ENCODE peak calls at places on chromosomes 6 and 20, in five cellular contexts. Y, F, B, U and O are unnamed samples.

GRCh38 chr20:64053841-64054661 is 4.6 kb upstream of the SOX18 start:
- DNase-seq in Y (peak; percentile 68), B (no peak), U (no peak), F (no peak), O (no peak)

GRCh38 chr20:8796088-8796665 is 272.7 kb upstream of the PLCB4 start:
- DNase-seq in B (no peak), U (no peak), Y (no peak), F (peak; percentile 26), O (no peak)

GRCh38 chr20:54345301-54345724 is 130.1 kb upstream of the DOK5 start:
- DNase-seq in B (no peak), F (peak; percentile 87), U (no peak), Y (peak; percentile 50), O (no peak)

GRCh38 chr20:61236677-61237076 is 15.4 kb upstream of the CDH4 start:
- DNase-seq in F (no peak), U (no peak), B (no peak), Y (no peak), O (no peak)

GRCh38 chr6:35299674-35300073 is 2.1 kb downstream of the DEF6 start:
- DNase-seq in Y (no peak), B (peak; percentile 52), F (no peak), U (no peak), O (no peak)

GRCh38 chr6:35230950-35231349 is 17.2 kb downstream of the SCUBE3 start:
- DNase-seq in U (no peak), Y (no peak), B (peak; percentile 51), F (no peak), O (no peak)

GRCh38 chr6:23413327-23414203 is 712.5 kb upstream of the NRSN1 start:
- DNase-seq in Y (no peak), B (no peak), F (peak; percentile 66), U (no peak), O (no peak)

GRCh38 chr6:135522975-135523692 is 25.6 kb upstream of the AHI1 start:
- DNase-seq in U (no peak), Y (peak; percentile 41), B (no peak), F (peak; percentile 87), O (no peak)

GRCh38 chr6:3500262-3501001 is 43.6 kb upstream of the SLC22A23 start:
- DNase-seq in Y (no peak), F (peak; percentile 71), B (no peak), U (no peak), O (no peak)

GRCh38 chr6:152356659-152357058 is 280.5 kb downstream of the SYNE1 start:
- DNase-seq in Y (peak; percentile 34), U (no peak), F (peak; percentile 47), B (no peak), O (no peak)

GRCh38 chr6:156461647-156462046 is 315.5 kb upstream of the ARID1B start:
- DNase-seq in Y (no peak), F (no peak), B (no peak), U (no peak), O (no peak)

GRCh38 chr20:7496394-7497111 is 443.7 kb downstream of the HAO1 start:
- DNase-seq in U (no peak), F (no peak), Y (no peak), B (no peak), O (no peak)

GRCh38 chr6:161273356-161273751 is 507 bp downstream of the AGPAT4 start:
- DNase-seq in B (peak; percentile 27), U (peak; percentile 57), F (peak; percentile 48), Y (no peak), O (no peak)

GRCh38 chr6:91816335-91816734 is 1229.5 kb upstream of the MAP3K7 start:
- DNase-seq in B (no peak), Y (no peak), F (no peak), U (no peak), O (no peak)

GRCh38 chr6:80338201-80338836 is 231.8 kb downstream of the BCKDHB start:
- DNase-seq in B (no peak), Y (peak; percentile 57), U (peak; percentile 81), F (peak; percentile 54), O (no peak)

GRCh38 chr6:159604443-159604956 is 88.5 kb downstream of the SOD2 start:
- DNase-seq in B (no peak), Y (no peak), U (no peak), F (no peak), O (no peak)

GRCh38 chr6:139355777-139356445 is 18.5 kb downstream of the CITED2 start:
- DNase-seq in Y (no peak), F (no peak), U (no peak), B (no peak), O (no peak)

GRCh38 chr20:56957737-56958553 is 308.5 kb downstream of the BMP7 start:
- DNase-seq in U (no peak), Y (no peak), B (no peak), F (no peak), O (no peak)

GRCh38 chr20:31841928-31842327 is 3.5 kb downstream of the FOXS1 start:
- DNase-seq in B (peak; percentile 54), F (peak; percentile 66), Y (peak; percentile 79), U (no peak), O (no peak)

GRCh38 chr6:39199541-39199940 is 29.7 kb downstream of the KCNK5 start:
- DNase-seq in B (no peak), Y (no peak), U (no peak), F (no peak), O (no peak)

GRCh38 chr6:39195792-39196385 is 33.4 kb downstream of the KCNK5 start:
- DNase-seq in Y (no peak), B (no peak), U (no peak), F (no peak), O (no peak)

GRCh38 chr6:39197521-39198500 is 31.5 kb downstream of the KCNK5 start:
- DNase-seq in Y (no peak), B (no peak), F (no peak), U (no peak), O (no peak)

GRCh38 chr6:39194466-39194865 is 34.8 kb downstream of the KCNK5 start:
- DNase-seq in U (no peak), B (no peak), F (no peak), Y (no peak), O (no peak)

GRCh38 chr6:39196648-39197047 is 32.6 kb downstream of the KCNK5 start:
- DNase-seq in Y (no peak), B (no peak), U (no peak), F (no peak), O (no peak)
- H3K4me1 ChIP-seq in Y (peaks cover 6% of the 10 kb centered on the region), B (no peaks in the 10 kb centered on the region), U (peaks cover 10% of the 10 kb centered on the region), F (no peaks in the 10 kb centered on the region), O (no peaks in the 10 kb centered on the region)

GRCh38 chr20:46014517-46015396 is 6.0 kb downstream of the MMP9 start:
- DNase-seq in Y (no peak), B (no peak), U (no peak), F (no peak), O (no peak)
- H3K4me3 ChIP-seq in Y (peak overlapping the region; percentile 44), B (no peak overlapping the region), U (no peak overlapping the region), F (no peak overlapping the region), O (no peak overlapping the region)

DNA sequence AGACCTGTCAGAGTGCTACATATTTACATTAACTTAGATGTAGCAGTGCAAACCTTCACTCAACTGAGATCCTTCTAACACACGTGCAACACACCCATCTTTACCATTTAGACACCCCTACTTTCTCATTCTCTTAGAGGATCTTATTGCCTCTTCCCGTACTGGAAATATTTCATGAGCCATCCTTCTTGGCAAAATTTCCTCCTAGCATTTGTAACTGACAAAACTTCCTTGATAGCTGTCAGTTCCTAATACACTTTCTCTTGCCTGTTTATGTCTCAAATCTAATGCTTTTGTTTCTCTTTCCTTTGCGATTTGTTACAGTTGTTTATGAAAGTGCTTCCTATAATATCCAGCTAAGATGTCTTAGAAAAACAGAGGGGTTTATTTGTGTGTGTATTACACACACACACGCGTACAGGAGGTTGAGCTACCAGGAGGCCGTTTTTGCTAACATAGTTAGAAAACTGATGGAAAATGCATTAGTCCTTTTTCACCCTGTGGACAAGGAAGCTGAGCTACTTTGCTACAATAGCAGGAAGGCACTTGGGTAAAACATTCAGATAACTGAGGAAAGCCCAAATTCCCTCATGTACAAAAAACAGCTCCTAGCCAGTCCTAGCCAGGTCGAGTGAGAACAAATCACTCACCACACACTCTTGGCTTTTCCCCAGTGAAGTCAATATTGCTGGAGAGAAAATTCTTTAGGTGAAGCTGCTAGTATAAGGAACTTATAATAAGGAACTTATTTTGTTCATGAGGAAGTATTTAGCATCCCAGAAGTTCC is 153.6 kb downstream of the NFATC2 start:
- DNase-seq in U (no peak), F (no peak), Y (no peak), B (no peak), O (no peak)
- H3K27ac ChIP-seq in U (peak overlapping the region; percentile 24), F (no peak overlapping the region), Y (no peak overlapping the region), B (no peak overlapping the region), O (peak overlapping the region; percentile 56)

DNA sequence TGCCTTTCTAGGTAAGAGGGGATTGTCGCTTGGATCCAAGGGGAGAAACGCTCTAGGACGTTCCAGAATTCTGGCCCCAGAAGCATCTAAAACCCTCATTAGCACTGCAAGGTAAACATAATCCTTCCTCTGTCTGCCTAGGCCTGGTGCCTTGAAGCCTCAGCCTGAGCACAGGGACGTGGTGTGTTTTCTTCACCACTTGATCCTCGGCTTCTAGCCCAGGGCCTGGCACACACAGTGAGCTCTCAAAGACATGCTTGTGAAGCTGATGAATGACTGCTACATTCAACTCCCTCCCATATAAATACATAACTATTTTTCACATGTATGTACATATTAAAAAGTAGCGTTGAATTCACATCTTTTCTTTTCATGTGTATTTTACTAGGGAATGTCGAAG is 100.3 kb downstream of the ISM1 start:
- DNase-seq in B (no peak), U (no peak), Y (no peak), F (no peak), O (no peak)
- H3K4me1 ChIP-seq in B (no peaks in the 10 kb centered on the region), U (no peaks in the 10 kb centered on the region), Y (peaks cover 12% of the 10 kb centered on the region), F (no peaks in the 10 kb centered on the region), O (no peaks in the 10 kb centered on the region)

DNA sequence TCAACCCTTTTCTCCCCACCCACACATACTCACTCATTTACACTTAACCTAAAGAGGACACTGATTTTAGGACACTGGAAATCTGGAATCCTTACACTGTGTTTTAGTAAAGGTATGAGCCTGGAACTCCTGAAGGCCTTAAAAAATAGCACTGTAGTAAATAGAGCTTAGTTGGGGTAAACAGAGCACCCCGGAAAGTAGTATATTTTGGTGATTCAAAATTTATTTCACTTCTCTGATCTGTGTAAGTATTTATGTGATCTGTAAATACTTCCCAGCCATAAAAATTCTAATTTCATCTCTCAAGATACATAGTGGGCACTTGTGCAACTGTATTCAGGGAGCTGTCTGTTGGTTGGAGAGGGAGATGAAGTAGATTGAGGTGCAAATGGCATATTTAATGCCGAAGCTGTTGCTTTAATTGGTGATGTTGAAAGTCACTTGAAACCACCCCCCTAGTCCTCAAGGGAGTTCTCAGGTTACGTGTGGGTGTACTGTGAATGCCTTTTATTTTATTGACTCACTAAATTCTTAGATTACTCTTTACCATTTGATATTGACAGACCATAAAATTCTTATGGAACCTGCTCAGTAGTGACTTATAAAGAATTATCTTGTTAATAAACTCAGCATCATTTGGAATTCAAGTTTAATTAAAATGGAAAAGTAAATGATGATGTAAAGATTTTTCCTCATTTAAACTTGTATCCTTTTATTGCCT is 155.0 kb downstream of the SOX4 start:
- DNase-seq in U (no peak), Y (no peak), B (no peak), F (peak; percentile 61), O (no peak)
- H3K4me3 ChIP-seq in U (no peak overlapping the region), Y (no peak overlapping the region), B (no peak overlapping the region), F (no peak overlapping the region), O (no peak overlapping the region)